ENCODE peak calls at places on chromosomes 16 and 17, in five cellular contexts. W, H, X, A and Z are unnamed samples.

GRCh38 chr17:3813171-3813570 is 12.2 kb upstream of the ITGAE start:
- DNase-seq in W (no peak), H (no peak), X (no peak), A (no peak), Z (no peak)

GRCh38 chr16:22232277-22233049 is 26.4 kb downstream of the EEF2K start:
- DNase-seq in W (no peak), H (peak), X (peak), A (peak), Z (peak)

GRCh38 chr16:24909856-24910255 is 64.1 kb downstream of the SLC5A11 start:
- DNase-seq in W (no peak), H (no peak), X (no peak), A (no peak), Z (no peak)

GRCh38 chr17:36923814-36924221 is 13.5 kb upstream of the LHX1 start:
- DNase-seq in W (no peak), H (no peak), X (no peak), A (no peak), Z (no peak)

GRCh38 chr17:72173475-72174116 is 52.8 kb downstream of the SOX9 start:
- DNase-seq in W (no peak), H (no peak), X (no peak), A (no peak), Z (no peak)

GRCh38 chr17:77323413-77324171 is 182.8 kb downstream of the SEC14L1 start:
- DNase-seq in W (no peak), H (peak), X (peak), A (peak), Z (peak)

GRCh38 chr17:1485748-1486376 is 6.6 kb downstream of the MYO1C start:
- DNase-seq in W (peak), H (peak), X (peak), A (peak), Z (peak)

GRCh38 chr17:16304832-16305231 is 48.4 kb downstream of the CENPV start:
- DNase-seq in W (no peak), H (no peak), X (no peak), A (peak), Z (peak)

GRCh38 chr16:3767333-3767977 is 50.1 kb upstream of the TRAP1 start:
- DNase-seq in W (no peak), H (no peak), X (no peak), A (no peak), Z (no peak)

GRCh38 chr17:43588664-43589435 is 42.7 kb upstream of the ETV4 start:
- DNase-seq in W (no peak), H (no peak), X (peak), A (no peak), Z (no peak)

GRCh38 chr17:49742256-49742655 is 21.7 kb downstream of the FAM117A start:
- DNase-seq in W (no peak), H (no peak), X (no peak), A (no peak), Z (peak)

GRCh38 chr17:42937712-42938596 is 26.3 kb downstream of the AARSD1 start:
- DNase-seq in W (no peak), H (peak), X (no peak), A (peak), Z (peak)

GRCh38 chr17:27577884-27578717 is 52.9 kb upstream of the LGALS9 start:
- DNase-seq in W (no peak), H (no peak), X (no peak), A (no peak), Z (peak)

GRCh38 chr17:49316889-49317288 is 45.2 kb downstream of the ZNF652 start:
- DNase-seq in W (no peak), H (no peak), X (no peak), A (no peak), Z (no peak)

GRCh38 chr17:34562387-34562786 is 17.0 kb upstream of the TMEM132E start:
- DNase-seq in W (no peak), H (no peak), X (no peak), A (peak), Z (no peak)

GRCh38 chr17:79168486-79169055 is 93.9 kb downstream of the ENGASE start:
- DNase-seq in W (no peak), H (no peak), X (no peak), A (no peak), Z (no peak)

GRCh38 chr17:7951143-7951792 is 19.3 kb downstream of the CNTROB start:
- DNase-seq in W (no peak), H (no peak), X (no peak), A (no peak), Z (no peak)